ENCODE peak calls at places on chromosomes 4 and X, in four cellular contexts. One of them, this sample, is unnamed.

GRCh38 chr4:169756971-169757574 is 671 bp downstream of the HPF1 start:
- DNase-seq in upper lobe of left lung: no peak
- DNase-seq in activated T-cell treated with anti-CD3 and anti-CD28 coated beads for 48 hours: no peak
- DNase-seq in SJSA1: no peak
- DNase-seq in this sample: no peak

GRCh38 chrX:17242470-17242869 is 132.5 kb upstream of the NHS start:
- DNase-seq in upper lobe of left lung: no peak
- DNase-seq in activated T-cell treated with anti-CD3 and anti-CD28 coated beads for 48 hours: peak; percentile 3
- DNase-seq in SJSA1: peak; percentile 28
- DNase-seq in this sample: peak; percentile 58

GRCh38 chr4:20075479-20075878 is 176.2 kb upstream of the SLIT2 start:
- DNase-seq in upper lobe of left lung: no peak
- DNase-seq in activated T-cell treated with anti-CD3 and anti-CD28 coated beads for 48 hours: no peak
- DNase-seq in SJSA1: no peak
- DNase-seq in this sample: no peak

GRCh38 chr4:155134136-155134535 is 74.3 kb upstream of the NPY2R start:
- DNase-seq in upper lobe of left lung: no peak
- DNase-seq in activated T-cell treated with anti-CD3 and anti-CD28 coated beads for 48 hours: no peak
- DNase-seq in SJSA1: no peak
- DNase-seq in this sample: no peak

GRCh38 chr4:187019896-187020295 is 296.2 kb upstream of the FAT1 start:
- DNase-seq in upper lobe of left lung: no peak
- DNase-seq in activated T-cell treated with anti-CD3 and anti-CD28 coated beads for 48 hours: no peak
- DNase-seq in SJSA1: no peak
- DNase-seq in this sample: no peak

GRCh38 chrX:7233632-7234406 is 85.9 kb upstream of the PUDP start:
- DNase-seq in upper lobe of left lung: no peak
- DNase-seq in activated T-cell treated with anti-CD3 and anti-CD28 coated beads for 48 hours: no peak
- DNase-seq in SJSA1: no peak
- DNase-seq in this sample: peak; percentile 64

GRCh38 chrX:44897539-44897938 is 24.6 kb downstream of the KDM6A start:
- DNase-seq in upper lobe of left lung: no peak
- DNase-seq in activated T-cell treated with anti-CD3 and anti-CD28 coated beads for 48 hours: no peak
- DNase-seq in SJSA1: no peak
- DNase-seq in this sample: no peak

GRCh38 chr4:8908206-8908893 is 36.7 kb upstream of the HMX1 start:
- DNase-seq in upper lobe of left lung: peak; percentile 73
- DNase-seq in activated T-cell treated with anti-CD3 and anti-CD28 coated beads for 48 hours: no peak
- DNase-seq in SJSA1: no peak
- DNase-seq in this sample: no peak

GRCh38 chr4:48237996-48238645 is 31.5 kb downstream of the TEC start:
- DNase-seq in upper lobe of left lung: no peak
- DNase-seq in activated T-cell treated with anti-CD3 and anti-CD28 coated beads for 48 hours: no peak
- DNase-seq in SJSA1: no peak
- DNase-seq in this sample: no peak

GRCh38 chr4:22942920-22943559 is 250.3 kb downstream of the GBA3 start:
- DNase-seq in upper lobe of left lung: no peak
- DNase-seq in activated T-cell treated with anti-CD3 and anti-CD28 coated beads for 48 hours: no peak
- DNase-seq in SJSA1: no peak
- DNase-seq in this sample: no peak